ENCODE peak calls at places on chromosome 21, in eight cellular contexts. One of them, this sample, is unnamed.

GRCh38 chr21:32119389-32119788 is 159.5 kb downstream of the MIS18A start:
- DNase-seq in T47D: no peak
- DNase-seq in anterior cingulate cortex: no peak
- DNase-seq in MCF 10A: no peak
- DNase-seq in ureter: no peak
- DNase-seq in omental fat pad: no peak
- DNase-seq in sigmoid colon: no peak
- DNase-seq in hepatic stellate cell: no peak
- DNase-seq in this sample: no peak

GRCh38 chr21:42722808-42723470 is 69.5 kb downstream of the PDE9A start:
- DNase-seq in MCF 10A: no peak
- DNase-seq in hepatic stellate cell: no peak
- DNase-seq in omental fat pad: no peak
- DNase-seq in sigmoid colon: no peak
- DNase-seq in ureter: peak
- DNase-seq in T47D: no peak
- DNase-seq in anterior cingulate cortex: no peak
- DNase-seq in this sample: no peak

GRCh38 chr21:33870768-33871167 is 44.8 kb downstream of the ATP5PO start:
- DNase-seq in anterior cingulate cortex: no peak
- DNase-seq in MCF 10A: peak
- DNase-seq in ureter: no peak
- DNase-seq in sigmoid colon: no peak
- DNase-seq in T47D: no peak
- DNase-seq in omental fat pad: no peak
- DNase-seq in hepatic stellate cell: no peak
- DNase-seq in this sample: no peak

GRCh38 chr21:42785666-42786427 is 93.5 kb downstream of the WDR4 start:
- DNase-seq in anterior cingulate cortex: no peak
- DNase-seq in sigmoid colon: no peak
- DNase-seq in hepatic stellate cell: no peak
- DNase-seq in omental fat pad: no peak
- DNase-seq in MCF 10A: no peak
- DNase-seq in ureter: no peak
- DNase-seq in T47D: no peak
- DNase-seq in this sample: no peak

GRCh38 chr21:46116846-46117585 is 19.1 kb downstream of the COL6A2 start:
- DNase-seq in omental fat pad: peak
- DNase-seq in ureter: no peak
- DNase-seq in anterior cingulate cortex: no peak
- DNase-seq in MCF 10A: peak
- DNase-seq in hepatic stellate cell: no peak
- DNase-seq in T47D: no peak
- DNase-seq in sigmoid colon: peak
- DNase-seq in this sample: peak

GRCh38 chr21:27104749-27105439 is 138.0 kb upstream of the ADAMTS5 start:
- DNase-seq in hepatic stellate cell: peak
- DNase-seq in ureter: no peak
- DNase-seq in MCF 10A: peak
- DNase-seq in sigmoid colon: no peak
- DNase-seq in T47D: no peak
- DNase-seq in anterior cingulate cortex: no peak
- DNase-seq in omental fat pad: no peak
- DNase-seq in this sample: no peak

GRCh38 chr21:35562876-35563275 is 497.4 kb downstream of the SETD4 start:
- DNase-seq in sigmoid colon: no peak
- DNase-seq in anterior cingulate cortex: no peak
- DNase-seq in ureter: no peak
- DNase-seq in omental fat pad: no peak
- DNase-seq in hepatic stellate cell: no peak
- DNase-seq in MCF 10A: no peak
- DNase-seq in T47D: no peak
- DNase-seq in this sample: no peak

GRCh38 chr21:16179732-16180131 is 449.9 kb downstream of the USP25 start:
- DNase-seq in anterior cingulate cortex: no peak
- DNase-seq in omental fat pad: no peak
- DNase-seq in MCF 10A: no peak
- DNase-seq in sigmoid colon: no peak
- DNase-seq in T47D: no peak
- DNase-seq in hepatic stellate cell: no peak
- DNase-seq in ureter: no peak
- DNase-seq in this sample: no peak

GRCh38 chr21:28745131-28746055 is 247.3 kb downstream of the LTN1 start:
- DNase-seq in MCF 10A: peak
- DNase-seq in hepatic stellate cell: peak
- DNase-seq in ureter: peak
- DNase-seq in T47D: peak
- DNase-seq in anterior cingulate cortex: peak
- DNase-seq in omental fat pad: no peak
- DNase-seq in sigmoid colon: peak
- DNase-seq in this sample: peak

GRCh38 chr21:41768371-41769042 is 1.7 kb upstream of the RIPK4 start:
- DNase-seq in anterior cingulate cortex: no peak
- DNase-seq in omental fat pad: no peak
- DNase-seq in ureter: no peak
- DNase-seq in MCF 10A: peak
- DNase-seq in sigmoid colon: peak
- DNase-seq in hepatic stellate cell: peak
- DNase-seq in T47D: no peak
- DNase-seq in this sample: no peak

GRCh38 chr21:33541756-33542639 is at the start of gene GART:
- DNase-seq in omental fat pad: peak
- DNase-seq in anterior cingulate cortex: peak
- DNase-seq in T47D: peak
- DNase-seq in MCF 10A: peak
- DNase-seq in sigmoid colon: peak
- DNase-seq in hepatic stellate cell: peak
- DNase-seq in ureter: peak
- DNase-seq in this sample: peak

GRCh38 chr21:45420623-45421041 is 15.7 kb downstream of the COL18A1 start:
- DNase-seq in hepatic stellate cell: peak
- DNase-seq in MCF 10A: no peak
- DNase-seq in anterior cingulate cortex: no peak
- DNase-seq in T47D: no peak
- DNase-seq in omental fat pad: no peak
- DNase-seq in sigmoid colon: peak
- DNase-seq in ureter: no peak
- DNase-seq in this sample: no peak

GRCh38 chr21:36079010-36079649 is 9.3 kb downstream of the CBR1 start:
- DNase-seq in hepatic stellate cell: no peak
- DNase-seq in T47D: no peak
- DNase-seq in ureter: no peak
- DNase-seq in omental fat pad: no peak
- DNase-seq in MCF 10A: no peak
- DNase-seq in anterior cingulate cortex: no peak
- DNase-seq in sigmoid colon: no peak
- DNase-seq in this sample: no peak

GRCh38 chr21:42437786-42438185 is 34.1 kb downstream of the UBASH3A start:
- DNase-seq in hepatic stellate cell: no peak
- DNase-seq in MCF 10A: no peak
- DNase-seq in T47D: peak
- DNase-seq in ureter: no peak
- DNase-seq in anterior cingulate cortex: no peak
- DNase-seq in sigmoid colon: no peak
- DNase-seq in omental fat pad: no peak
- DNase-seq in this sample: no peak

GRCh38 chr21:31730687-31731111 is 1.2 kb downstream of the SCAF4 start:
- DNase-seq in hepatic stellate cell: peak
- DNase-seq in sigmoid colon: no peak
- DNase-seq in ureter: no peak
- DNase-seq in anterior cingulate cortex: no peak
- DNase-seq in MCF 10A: peak
- DNase-seq in T47D: no peak
- DNase-seq in omental fat pad: no peak
- DNase-seq in this sample: no peak

GRCh38 chr21:26070822-26071425 is 99.6 kb downstream of the APP start:
- DNase-seq in T47D: no peak
- DNase-seq in hepatic stellate cell: peak
- DNase-seq in omental fat pad: no peak
- DNase-seq in MCF 10A: no peak
- DNase-seq in anterior cingulate cortex: no peak
- DNase-seq in sigmoid colon: peak
- DNase-seq in ureter: no peak
- DNase-seq in this sample: no peak

GRCh38 chr21:27806261-27806660 is 839.4 kb upstream of the ADAMTS5 start:
- DNase-seq in ureter: no peak
- DNase-seq in hepatic stellate cell: no peak
- DNase-seq in anterior cingulate cortex: no peak
- DNase-seq in T47D: no peak
- DNase-seq in MCF 10A: no peak
- DNase-seq in omental fat pad: no peak
- DNase-seq in sigmoid colon: no peak
- DNase-seq in this sample: no peak

GRCh38 chr21:46205766-46206162 is 21.5 kb upstream of the SPATC1L start:
- DNase-seq in anterior cingulate cortex: no peak
- DNase-seq in sigmoid colon: no peak
- DNase-seq in MCF 10A: no peak
- DNase-seq in omental fat pad: no peak
- DNase-seq in hepatic stellate cell: no peak
- DNase-seq in T47D: no peak
- DNase-seq in ureter: no peak
- DNase-seq in this sample: no peak

GRCh38 chr21:41678016-41678935 is 88.6 kb downstream of the RIPK4 start:
- DNase-seq in omental fat pad: no peak
- DNase-seq in T47D: peak
- DNase-seq in ureter: peak
- DNase-seq in anterior cingulate cortex: no peak
- DNase-seq in MCF 10A: peak
- DNase-seq in sigmoid colon: no peak
- DNase-seq in hepatic stellate cell: no peak
- DNase-seq in this sample: no peak

GRCh38 chr21:27189870-27190269 is 223.0 kb upstream of the ADAMTS5 start:
- DNase-seq in hepatic stellate cell: no peak
- DNase-seq in sigmoid colon: no peak
- DNase-seq in ureter: no peak
- DNase-seq in anterior cingulate cortex: no peak
- DNase-seq in omental fat pad: no peak
- DNase-seq in MCF 10A: no peak
- DNase-seq in T47D: no peak
- DNase-seq in this sample: no peak